ENCODE peak calls at places on chromosomes 3 and 15, in six cellular contexts. I is A673, O is Peyer's patch, N is tibial artery, T is thoracic aorta, J is type B pancreatic cell. Z is an unnamed sample.

GRCh38 chr3:58607816-58608215 is 30.6 kb upstream of the FAM107A start:
- DNase-seq in I (no peak), O (no peak), N (no peak), T (no peak), J (no peak), Z (no peak)

GRCh38 chr15:78369161-78369560 is 29.0 kb downstream of the CRABP1 start:
- DNase-seq in I (no peak), O (no peak), N (no peak), T (no peak), J (no peak), Z (no peak)

GRCh38 chr3:66133050-66133757 is 87.6 kb upstream of the SLC25A26 start:
- DNase-seq in I (no peak), O (no peak), N (no peak), T (no peak), J (no peak), Z (no peak)

GRCh38 chr15:86183765-86184491 is 104.3 kb downstream of the AGBL1 start:
- DNase-seq in I (no peak), O (no peak), N (no peak), T (no peak), J (no peak), Z (no peak)

GRCh38 chr15:91369823-91370222 is 269.8 kb downstream of the SV2B start:
- DNase-seq in I (no peak), O (no peak), N (no peak), T (no peak), J (no peak), Z (no peak)

GRCh38 chr15:92636401-92636949 is 19.1 kb downstream of the FAM174B start:
- DNase-seq in I (no peak), O (no peak), N (no peak), T (no peak), J (no peak), Z (no peak)

GRCh38 chr3:186035277-186035676 is 73.6 kb downstream of the ETV5 start:
- DNase-seq in I (no peak), O (no peak), N (peak; percentile 34), T (no peak), J (no peak), Z (peak; percentile 17)

GRCh38 chr15:90382305-90382704 is 5.7 kb upstream of the IQGAP1 start:
- DNase-seq in I (no peak), O (no peak), N (no peak), T (no peak), J (no peak), Z (peak; percentile 2)

GRCh38 chr15:74432271-74432967 is 1.3 kb downstream of the SEMA7A start:
- DNase-seq in I (no peak), O (no peak), N (no peak), T (no peak), J (no peak), Z (no peak)

GRCh38 chr3:51719413-51720025 is 12.7 kb downstream of the GRM2 start:
- DNase-seq in I (no peak), O (no peak), N (no peak), T (no peak), J (no peak), Z (no peak)

GRCh38 chr3:51720292-51721061 is 13.6 kb downstream of the GRM2 start:
- DNase-seq in I (no peak), O (no peak), N (no peak), T (no peak), J (no peak), Z (peak; percentile 63)

GRCh38 chr3:51717947-51718346 is 11.1 kb downstream of the GRM2 start:
- DNase-seq in I (no peak), O (no peak), N (no peak), T (no peak), J (no peak), Z (no peak)

GRCh38 chr3:51717446-51717845 is 10.6 kb downstream of the GRM2 start:
- DNase-seq in I (no peak), O (no peak), N (no peak), T (no peak), J (no peak), Z (peak; percentile 77)

GRCh38 chr3:51718547-51719412 is 11.9 kb downstream of the GRM2 start:
- DNase-seq in I (peak; percentile 40), O (peak; percentile 29), N (no peak), T (no peak), J (peak; percentile 72), Z (peak; percentile 81)
- TF ChIP-seq CTCF in I (peak; percentile 66), O (peak; percentile 33), N (peak; percentile 21), T (no peak), J (peak; percentile 82), Z (peak; percentile 59)

DNA sequence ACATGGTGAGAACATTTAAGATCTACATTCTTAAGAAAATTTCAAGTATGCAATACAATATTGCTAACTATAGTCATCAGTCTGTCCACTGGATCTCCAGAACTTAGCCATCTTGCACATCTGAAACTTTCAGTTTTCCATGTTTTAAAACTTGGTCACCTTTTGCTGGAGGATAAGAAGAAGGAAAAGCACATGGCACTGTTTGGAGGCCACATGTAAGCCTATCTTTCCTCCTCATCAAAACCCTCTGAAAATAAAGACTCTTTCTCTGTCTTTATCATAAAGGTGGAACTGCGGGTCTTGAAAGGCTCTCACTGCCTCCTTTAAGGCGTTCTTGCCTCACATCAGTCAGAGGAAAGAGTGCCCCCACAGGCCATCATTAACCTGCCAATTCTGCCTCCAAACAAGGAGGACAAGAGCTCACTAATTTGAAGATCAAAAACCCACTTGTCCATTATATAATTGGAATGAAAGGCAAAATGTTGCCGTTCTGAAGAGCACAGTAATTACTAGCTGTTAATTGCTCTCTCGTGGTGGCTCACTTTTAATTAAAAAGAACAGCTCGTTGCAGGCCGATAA is 157.8 kb downstream of the MECOM start:
- DNase-seq in I (no peak), O (no peak), N (no peak), T (no peak), J (no peak), Z (no peak)
- TF ChIP-seq CTCF in I (peak; percentile 31), O (no peak), N (no peak), T (no peak), J (no peak), Z (no peak)

DNA sequence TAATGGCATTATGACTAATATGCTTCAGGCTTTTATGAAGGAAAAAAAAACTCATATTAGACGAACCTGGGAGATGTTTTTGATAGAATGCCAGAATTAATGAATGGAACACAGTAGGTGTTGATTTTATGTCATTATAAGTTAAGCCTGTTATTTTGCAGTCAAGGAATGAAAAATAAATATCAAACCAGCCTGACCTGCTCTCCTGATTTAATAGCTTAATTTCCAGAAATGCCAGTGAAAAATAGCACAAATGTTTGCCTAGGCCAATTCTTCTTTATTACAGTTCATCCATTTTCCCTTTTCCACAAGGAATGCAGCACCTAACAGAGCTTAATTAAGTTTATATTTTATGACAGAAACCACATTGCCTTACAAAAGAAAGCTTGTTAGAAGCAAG is 292.0 kb downstream of the TBL1XR1 start:
- DNase-seq in I (no peak), O (no peak), N (no peak), T (no peak), J (no peak), Z (no peak)
- TF ChIP-seq CTCF in I (no peak), O (no peak), N (no peak), T (no peak), J (no peak), Z (no peak)

GRCh38 chr15:34861216-34861615 is 65.9 kb upstream of the ACTC1 start:
- DNase-seq in I (no peak), O (no peak), N (no peak), T (no peak), J (no peak), Z (no peak)

GRCh38 chr15:34869110-34869509 is 73.8 kb upstream of the ACTC1 start:
- DNase-seq in I (no peak), O (no peak), N (no peak), T (no peak), J (no peak), Z (no peak)

GRCh38 chr15:34865531-34865930 is 70.2 kb upstream of the ACTC1 start:
- DNase-seq in I (no peak), O (no peak), N (no peak), T (no peak), J (no peak), Z (no peak)
- TF ChIP-seq CTCF in I (no peak), O (no peak), N (no peak), T (no peak), J (no peak), Z (no peak)